ENCODE peak calls at places on chromosomes 12 and 14, in ten cellular contexts. Z is upper lobe of right lung, Q is astrocyte, E is endothelial cell of umbilical vein, F is breast epithelium, C is Peyer's patch, S is lower lobe of right lung, I is HCT116, N is K562, T is epithelial cell of proximal tubule. W is an unnamed sample.

GRCh38 chr12:14514946-14515345 is 52.7 kb downstream of the PLBD1 start:
- DNase-seq in S (no peak), Z (no peak), C (no peak), I (no peak), Q (no peak), F (no peak), E (no peak), N (no peak), T (peak), W (no peak)

GRCh38 chr12:77231548-77231947 is 166.2 kb upstream of the E2F7 start:
- DNase-seq in S (peak), Q (peak), I (no peak), Z (peak), N (no peak), T (no peak), E (peak), F (peak), C (peak), W (peak)

GRCh38 chr12:121793501-121793835 is at the start of gene RHOF:
- DNase-seq in F (no peak), Q (no peak), Z (peak), T (no peak), S (peak), I (no peak), N (peak), C (peak), E (no peak), W (no peak)

GRCh38 chr12:565161-565560 is 98.1 kb downstream of the NINJ2 start:
- DNase-seq in N (no peak), Z (no peak), I (no peak), F (no peak), C (no peak), S (no peak), E (no peak), T (no peak), Q (no peak), W (no peak)

GRCh38 chr12:51970904-51971646 is 19.6 kb downstream of the ACVR1B start:
- DNase-seq in E (peak), S (no peak), I (no peak), C (peak), Q (peak), T (peak), N (peak), Z (no peak), F (no peak), W (peak)

GRCh38 chr14:22502007-22502406 is 87.0 kb downstream of the DAD1 start:
- DNase-seq in I (no peak), Z (no peak), E (no peak), T (no peak), Q (no peak), N (no peak), F (no peak), S (no peak), C (no peak), W (peak)

GRCh38 chr12:78732481-78732880 is 132.1 kb upstream of the SYT1 start:
- DNase-seq in Z (no peak), N (no peak), Q (no peak), I (no peak), T (no peak), F (no peak), C (no peak), S (no peak), E (no peak), W (no peak)

GRCh38 chr14:89504084-89504483 is 87.1 kb upstream of the FOXN3 start:
- DNase-seq in Q (no peak), T (no peak), F (no peak), N (no peak), C (no peak), I (no peak), S (no peak), E (no peak), Z (no peak), W (no peak)

GRCh38 chr12:14417717-14418116 is 52.2 kb downstream of the ATF7IP start:
- DNase-seq in S (peak), E (peak), C (peak), I (no peak), Q (peak), F (no peak), N (peak), Z (no peak), T (peak), W (peak)

GRCh38 chr12:54571166-54571856 is 17.1 kb downstream of the PPP1R1A start:
- DNase-seq in Z (no peak), S (no peak), N (no peak), C (no peak), E (no peak), T (no peak), F (no peak), I (no peak), Q (no peak), W (no peak)

GRCh38 chr14:64717870-64718269 is 13.6 kb downstream of the PLEKHG3 start:
- DNase-seq in I (no peak), T (no peak), S (no peak), Z (no peak), E (no peak), F (peak), N (no peak), Q (no peak), C (peak), W (no peak)

GRCh38 chr14:30960216-30960615 is 65.2 kb upstream of the AP4S1 start:
- DNase-seq in F (no peak), Z (no peak), N (no peak), C (no peak), I (no peak), Q (no peak), E (no peak), T (no peak), S (no peak), W (no peak)

GRCh38 chr14:73759714-73760597 is 45.8 kb upstream of the PNMA1 start:
- DNase-seq in F (peak), C (peak), E (peak), Q (peak), S (peak), Z (peak), N (peak), I (peak), T (peak), W (peak)
- TF ChIP-seq CTCF in F (peak), C (no peak), E (peak), Q (no peak), S (peak), Z (no peak), N (no peak), I (no peak), T (no peak), W (no peak)

DNA sequence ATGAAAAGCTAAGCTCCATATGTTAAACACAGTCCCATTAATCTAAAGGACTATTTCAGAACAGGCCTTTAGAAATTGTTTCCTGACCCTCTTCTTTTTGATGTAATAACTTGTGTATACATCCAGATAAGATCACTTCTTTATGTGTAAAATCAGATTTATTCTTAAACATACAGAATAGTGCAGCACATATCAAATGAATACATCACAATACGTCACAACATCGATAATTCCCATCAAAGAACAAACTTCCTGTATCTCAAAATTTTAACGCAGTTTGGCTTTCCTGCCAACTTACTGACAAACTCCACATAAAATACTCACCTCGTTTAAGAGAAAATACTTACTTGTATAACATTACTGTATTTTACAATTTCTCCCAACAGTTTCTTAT is 108.7 kb downstream of the ITPR2 start:
- DNase-seq in N (no peak), Z (no peak), S (no peak), Q (no peak), T (no peak), C (no peak), F (no peak), I (no peak), E (peak), W (no peak)
- H3K4me3 ChIP-seq in N (no peak), Z (no peak), S (no peak), Q (peak), T (no peak), C (no peak), F (no peak), I (no peak), E (no peak), W (peak)

GRCh38 chr12:91883811-91884210 is 261.8 kb downstream of the BTG1 start:
- DNase-seq in E (no peak), I (no peak), N (no peak), C (no peak), S (no peak), F (no peak), Q (no peak), Z (no peak), T (no peak), W (no peak)
- TF ChIP-seq CTCF in E (no peak), I (no peak), N (no peak), C (no peak), S (no peak), F (no peak), Q (no peak), Z (no peak), T (no peak), W (no peak)

GRCh38 chr12:124196236-124196635 is 98.7 kb upstream of the RFLNA start:
- DNase-seq in T (no peak), E (no peak), C (no peak), Q (no peak), S (no peak), I (no peak), N (no peak), F (no peak), Z (no peak), W (no peak)
- H3K4me3 ChIP-seq in T (no peak), E (no peak), C (no peak), Q (no peak), S (no peak), I (no peak), N (no peak), F (no peak), Z (no peak), W (no peak)

GRCh38 chr14:78598046-78598652 is 428.0 kb downstream of the NRXN3 start:
- DNase-seq in C (peak), S (peak), N (peak), I (peak), Z (no peak), E (peak), F (peak), T (no peak), Q (peak), W (peak)

GRCh38 chr14:78593949-78594348 is 423.8 kb downstream of the NRXN3 start:
- DNase-seq in E (no peak), I (no peak), C (no peak), Z (no peak), T (no peak), S (no peak), Q (no peak), F (no peak), N (no peak), W (no peak)

GRCh38 chr14:78595797-78596196 is 425.6 kb downstream of the NRXN3 start:
- DNase-seq in N (no peak), T (no peak), Q (no peak), C (no peak), F (no peak), I (no peak), E (peak), S (no peak), Z (no peak), W (no peak)
- TF ChIP-seq CTCF in N (peak), T (peak), Q (peak), C (peak), F (no peak), I (peak), E (peak), S (no peak), Z (no peak), W (peak)

DNA sequence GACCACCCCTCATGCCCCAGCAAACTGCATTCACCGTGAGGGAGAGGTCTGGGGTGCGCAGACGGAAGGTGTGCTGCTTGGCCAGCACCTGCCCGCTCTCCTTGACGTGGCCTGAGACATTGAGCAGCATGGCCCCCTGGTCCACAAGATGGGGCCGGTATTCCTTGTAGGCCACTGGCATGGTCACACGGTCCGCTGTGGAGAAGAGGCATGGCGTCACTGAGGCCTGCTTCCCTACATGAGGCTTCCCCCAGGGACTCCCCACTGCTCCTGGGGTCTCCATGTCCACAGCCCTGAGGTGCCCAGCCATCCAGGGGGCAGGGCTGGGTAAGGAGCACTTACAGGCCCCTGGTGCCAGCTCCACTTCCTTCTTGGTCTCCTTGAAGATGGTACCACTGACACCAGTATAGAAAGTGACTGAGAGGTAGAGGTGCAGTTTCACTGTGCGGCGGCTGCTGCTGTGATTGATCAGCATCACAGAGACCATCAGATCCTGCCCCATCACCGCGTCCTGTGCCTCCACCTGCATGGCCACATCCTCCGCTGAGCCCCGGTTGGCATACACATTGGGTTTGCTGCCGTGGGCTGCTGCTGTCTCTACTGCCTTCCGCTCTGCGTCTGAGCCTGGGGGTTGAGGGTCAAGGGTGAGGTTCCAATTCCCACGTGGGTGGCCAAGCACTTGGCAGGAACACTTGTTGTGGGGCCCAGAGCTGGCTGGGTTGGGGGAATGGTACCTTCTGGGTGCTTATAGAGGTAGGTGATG is 8.2 kb downstream of the TGM1 start:
- DNase-seq in S (peak), I (no peak), T (no peak), Q (no peak), C (no peak), E (no peak), N (no peak), F (no peak), Z (no peak), W (no peak)
- H3K4me3 ChIP-seq in S (no peak), I (no peak), T (no peak), Q (no peak), C (no peak), E (no peak), N (no peak), F (no peak), Z (no peak), W (no peak)

DNA sequence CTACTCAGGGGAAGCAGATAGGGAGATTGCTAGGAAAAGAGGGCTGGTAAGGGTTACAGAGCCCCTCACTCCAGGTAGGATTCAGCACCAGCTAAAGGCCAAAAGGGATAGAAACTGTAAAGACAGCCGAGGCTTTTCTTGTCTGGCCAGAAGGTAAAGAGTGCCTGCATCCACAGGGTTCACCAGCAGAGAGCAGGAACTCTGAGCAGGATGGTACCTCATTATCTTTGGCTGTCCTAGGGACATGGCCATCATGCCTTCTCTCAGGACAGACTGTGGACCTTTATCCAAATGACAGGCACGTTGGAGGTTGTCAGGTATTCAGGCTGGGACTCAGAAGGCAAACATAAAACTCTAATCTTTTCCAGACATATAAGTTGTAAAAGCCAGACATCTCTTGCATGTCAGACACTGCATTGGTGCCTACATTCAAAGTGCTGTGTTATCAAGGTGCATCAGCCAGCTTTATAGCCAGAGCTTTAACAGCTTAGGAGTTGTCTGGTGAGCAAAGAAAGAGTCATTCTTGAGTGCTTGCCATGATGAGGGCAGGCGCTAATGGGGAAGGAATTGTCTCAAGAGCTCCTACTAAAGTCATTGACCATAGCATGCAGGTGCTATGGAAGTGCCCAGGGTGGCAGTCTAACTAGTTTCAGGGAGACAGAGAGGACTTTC is 89.6 kb downstream of the PELI2 start:
- DNase-seq in Q (no peak), Z (no peak), S (no peak), T (no peak), I (no peak), C (peak), F (no peak), E (no peak), N (no peak), W (no peak)
- TF ChIP-seq CTCF in Q (no peak), Z (no peak), S (no peak), T (no peak), I (no peak), C (peak), F (no peak), E (no peak), N (peak), W (no peak)

GRCh38 chr14:101241807-101242278 is 319.5 kb upstream of the DIO3 start:
- DNase-seq in T (no peak), Z (no peak), E (no peak), N (no peak), Q (no peak), S (peak), F (no peak), I (no peak), C (peak), W (no peak)
- H3K4me3 ChIP-seq in T (no peak), Z (no peak), E (no peak), N (no peak), Q (no peak), S (no peak), F (no peak), I (no peak), C (no peak), W (no peak)

GRCh38 chr14:93114713-93115068 is 1.0 kb downstream of the ITPK1 start:
- DNase-seq in Q (no peak), F (no peak), S (peak), T (no peak), N (no peak), C (peak), I (no peak), E (no peak), Z (no peak), W (no peak)
- TF ChIP-seq CTCF in Q (no peak), F (no peak), S (no peak), T (no peak), N (no peak), C (peak), I (no peak), E (no peak), Z (peak), W (no peak)

GRCh38 chr12:68619541-68619940 is 8.8 kb downstream of the RAP1B start:
- DNase-seq in Z (no peak), I (no peak), S (no peak), Q (no peak), T (no peak), E (no peak), F (no peak), N (no peak), C (no peak), W (no peak)

GRCh38 chr12:68614772-68615171 is 4.1 kb downstream of the RAP1B start:
- DNase-seq in N (no peak), T (no peak), C (no peak), S (no peak), E (no peak), Q (no peak), Z (no peak), F (no peak), I (no peak), W (no peak)

GRCh38 chr12:68614105-68614679 is 3.5 kb downstream of the RAP1B start:
- DNase-seq in Q (no peak), E (no peak), I (no peak), Z (no peak), F (no peak), N (no peak), C (no peak), S (no peak), T (no peak), W (no peak)

GRCh38 chr12:68620528-68620927 is 9.8 kb downstream of the RAP1B start:
- DNase-seq in C (no peak), Q (no peak), I (no peak), N (no peak), E (no peak), S (no peak), Z (no peak), F (no peak), T (no peak), W (no peak)

GRCh38 chr12:68617160-68617926 is 6.6 kb downstream of the RAP1B start:
- DNase-seq in Q (peak), T (no peak), N (no peak), F (no peak), Z (no peak), C (no peak), I (no peak), E (no peak), S (no peak), W (peak)
- H3K4me3 ChIP-seq in Q (no peak), T (no peak), N (no peak), F (no peak), Z (no peak), C (no peak), I (no peak), E (no peak), S (no peak), W (no peak)